ENCODE peak calls at places on chromosomes 4 and X, in six cellular contexts. G is tibial nerve, Z is ovary, V is A549, W is transverse colon, K is SK-N-SH. D is an unnamed sample.

GRCh38 chr4:76607266-76607799 is 172.3 kb downstream of the SHROOM3 start:
- DNase-seq in G (no peak), Z (no peak), V (no peak), W (no peak), K (no peak), D (no peak)

GRCh38 chr4:164012396-164013027 is 518.0 kb downstream of the TMA16 start:
- DNase-seq in G (no peak), Z (no peak), V (no peak), W (no peak), K (peak; percentile 12), D (no peak)

GRCh38 chr4:58611012-58611411 is 1500.8 kb upstream of the IGFBP7 start:
- DNase-seq in G (no peak), Z (no peak), V (no peak), W (no peak), K (no peak), D (no peak)

GRCh38 chrX:9928083-9928482 is 39.1 kb upstream of the CLDN34 start:
- DNase-seq in G (no peak), Z (no peak), V (no peak), W (no peak), K (no peak), D (no peak)

GRCh38 chr4:137529432-137529831 is 2.9 kb downstream of the PCDH18 start:
- DNase-seq in G (no peak), Z (no peak), V (no peak), W (no peak), K (no peak), D (no peak)

GRCh38 chrX:132277953-132278614 is 58.8 kb upstream of the RAP2C start:
- DNase-seq in G (no peak), Z (no peak), V (no peak), W (no peak), K (no peak), D (no peak)

GRCh38 chrX:23752740-23753435 is 9.8 kb upstream of the ACOT9 start:
- DNase-seq in G (no peak), Z (no peak), V (no peak), W (no peak), K (no peak), D (no peak)

GRCh38 chr4:111630705-111631104 is 514.5 kb upstream of the FAM241A start:
- DNase-seq in G (no peak), Z (no peak), V (no peak), W (no peak), K (peak; percentile 10), D (no peak)

GRCh38 chrX:68699960-68700746 is 52.7 kb downstream of the STARD8 start:
- DNase-seq in G (no peak), Z (no peak), V (no peak), W (no peak), K (no peak), D (no peak)

GRCh38 chrX:82677281-82677680 is 830.8 kb upstream of the POU3F4 start:
- DNase-seq in G (no peak), Z (no peak), V (no peak), W (no peak), K (no peak), D (no peak)

GRCh38 chr4:147370473-147370872 is 110.4 kb upstream of the EDNRA start:
- DNase-seq in G (no peak), Z (no peak), V (no peak), W (no peak), K (no peak), D (no peak)

GRCh38 chr4:147367841-147368385 is 113.0 kb upstream of the EDNRA start:
- DNase-seq in G (no peak), Z (no peak), V (no peak), W (no peak), K (no peak), D (no peak)

GRCh38 chr4:147371661-147372060 is 109.2 kb upstream of the EDNRA start:
- DNase-seq in G (no peak), Z (no peak), V (no peak), W (no peak), K (no peak), D (no peak)

GRCh38 chr4:147370881-147371280 is 110.0 kb upstream of the EDNRA start:
- DNase-seq in G (no peak), Z (no peak), V (no peak), W (peak; percentile 70), K (no peak), D (no peak)

DNA sequence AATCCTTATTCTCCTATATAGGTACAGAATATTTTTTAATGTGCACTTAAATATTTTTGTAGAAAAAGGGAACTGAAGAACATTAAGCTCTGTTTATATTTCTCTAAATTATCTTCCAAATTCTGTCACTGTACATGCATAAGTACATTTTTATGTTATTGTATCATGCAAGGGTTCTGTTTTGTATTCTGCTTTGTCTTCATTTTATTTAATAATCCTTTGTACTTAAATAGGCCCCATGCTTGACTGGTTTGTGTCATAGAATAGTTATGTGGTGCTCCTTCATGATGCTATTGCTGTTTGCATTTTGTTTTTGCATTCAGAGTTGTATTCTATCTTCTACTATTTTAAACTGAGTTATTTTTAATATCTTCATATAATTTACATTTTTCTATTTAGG is 111.9 kb upstream of the EDNRA start:
- DNase-seq in G (no peak), Z (no peak), V (no peak), W (no peak), K (no peak), D (no peak)
- TF ChIP-seq EP300 in G (no peak), Z (no peak), V (no peak), W (no peak), K (no peak), D (no peak)

DNA sequence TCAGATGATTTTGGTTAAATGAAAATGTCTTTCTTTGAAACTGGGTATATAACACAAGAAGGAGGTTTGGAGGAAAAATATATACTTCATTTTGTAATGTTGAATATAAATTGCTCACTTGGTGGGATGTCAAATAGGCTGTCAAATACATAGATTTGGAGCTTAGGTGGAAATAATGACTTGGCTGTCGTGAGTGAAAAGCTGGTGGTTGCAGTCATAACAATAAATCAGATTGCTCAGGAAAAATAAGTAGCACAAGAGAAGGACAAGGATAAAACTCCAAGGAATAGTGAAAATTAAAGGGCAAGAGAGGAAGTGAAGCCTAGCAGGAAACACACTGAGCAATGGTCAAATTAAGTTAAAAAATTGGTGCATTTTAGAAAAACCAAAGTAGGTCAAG is 253.0 kb upstream of the ANKRD50 start:
- DNase-seq in G (no peak), Z (no peak), V (no peak), W (no peak), K (no peak), D (no peak)
- TF ChIP-seq EP300 in G (no peak), Z (no peak), V (no peak), W (no peak), K (no peak), D (no peak)

DNA sequence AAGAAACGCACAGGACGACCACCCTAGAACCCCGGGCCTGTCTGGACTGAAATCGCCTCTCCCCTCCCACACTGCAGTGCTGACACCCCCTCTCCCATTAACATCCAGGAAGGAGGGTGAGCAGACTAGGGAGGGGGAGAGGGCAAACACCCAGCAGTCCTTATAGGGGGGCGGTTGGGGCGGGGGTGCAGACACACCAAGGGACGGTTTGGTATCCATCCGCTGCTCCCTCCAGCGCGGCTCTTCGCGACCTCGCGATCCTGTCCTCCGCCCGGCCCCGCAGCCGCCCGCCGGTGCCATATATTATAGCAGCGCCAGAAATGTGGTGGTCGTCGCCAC is 411 bp upstream of the GPRASP1 start:
- DNase-seq in G (no peak), Z (no peak), V (no peak), W (no peak), K (no peak), D (no peak)
- TF ChIP-seq EP300 in G (no peak), Z (no peak), V (no peak), W (no peak), K (no peak), D (no peak)

GRCh38 chr4:108155373-108155772 is 13.4 kb downstream of the LEF1 start:
- DNase-seq in G (no peak), Z (no peak), V (no peak), W (no peak), K (no peak), D (no peak)

GRCh38 chr4:108157655-108158054 is 11.1 kb downstream of the LEF1 start:
- DNase-seq in G (no peak), Z (no peak), V (no peak), W (no peak), K (no peak), D (no peak)

GRCh38 chr4:108152980-108153379 is 15.8 kb downstream of the LEF1 start:
- DNase-seq in G (no peak), Z (no peak), V (no peak), W (no peak), K (no peak), D (no peak)

GRCh38 chr4:108159845-108160244 is 8.9 kb downstream of the LEF1 start:
- DNase-seq in G (no peak), Z (no peak), V (no peak), W (no peak), K (no peak), D (no peak)

DNA sequence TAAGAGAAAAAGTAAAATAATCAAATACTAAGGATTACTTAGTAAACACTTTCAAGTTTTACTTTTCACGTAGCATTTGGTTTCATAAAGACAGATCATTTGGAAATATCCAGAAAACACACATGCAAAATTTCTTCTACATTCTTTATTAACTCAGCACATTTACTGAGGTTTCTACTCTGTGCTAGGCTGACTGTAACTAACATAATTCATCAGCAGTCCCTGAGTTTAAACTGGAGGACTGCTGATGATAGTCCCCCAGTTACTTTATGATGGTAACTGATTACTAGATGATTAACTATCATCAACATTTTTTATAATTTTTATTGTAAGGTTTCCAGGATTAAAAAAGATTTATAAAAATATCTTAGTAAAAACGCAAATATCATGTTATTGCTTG is 12.3 kb downstream of the LEF1 start:
- DNase-seq in G (no peak), Z (no peak), V (no peak), W (no peak), K (no peak), D (no peak)
- TF ChIP-seq EP300 in G (no peak), Z (no peak), V (no peak), W (no peak), K (no peak), D (no peak)